ENCODE peak calls at places on chromosomes 1 and 21, in ten cellular contexts. U, T, C, E, G, J, H, Y, I and D are unnamed samples.

GRCh38 chr1:23191199-23191598 is 22.5 kb upstream of the LUZP1 start:
- DNase-seq in Y (no peak), C (no peak), U (no peak), T (no peak), G (no peak), I (no peak), E (no peak), J (no peak), H (no peak), D (no peak)

GRCh38 chr1:47507921-47508894 is 70.4 kb downstream of the FOXD2 start:
- DNase-seq in U (peak), E (peak), C (no peak), Y (peak), H (no peak), J (peak), G (no peak), T (no peak), I (no peak), D (peak)

GRCh38 chr1:224828691-224829090 is 100.8 kb upstream of the DNAH14 start:
- DNase-seq in I (peak), H (peak), E (peak), Y (no peak), G (no peak), T (no peak), U (no peak), C (no peak), J (no peak), D (no peak)

GRCh38 chr1:234771642-234772344 is 161.8 kb upstream of the IRF2BP2 start:
- DNase-seq in U (no peak), Y (peak), T (no peak), I (no peak), E (no peak), C (no peak), G (peak), J (no peak), H (no peak), D (no peak)

GRCh38 chr1:55076356-55076755 is 37.0 kb downstream of the PCSK9 start:
- DNase-seq in H (no peak), G (no peak), I (no peak), C (no peak), T (no peak), E (no peak), J (no peak), U (no peak), Y (no peak), D (no peak)

GRCh38 chr1:155064109-155064812 is 721 bp downstream of the EFNA4 start:
- DNase-seq in J (no peak), T (peak), Y (peak), G (no peak), C (no peak), U (no peak), H (peak), E (peak), I (no peak), D (no peak)

GRCh38 chr1:52056937-52057231 is 789 bp downstream of the BTF3L4 start:
- DNase-seq in T (no peak), J (no peak), H (peak), C (no peak), Y (no peak), I (peak), G (no peak), E (no peak), U (no peak), D (no peak)

GRCh38 chr1:99660496-99660895 is 14.6 kb downstream of the PALMD start:
- DNase-seq in C (no peak), Y (no peak), H (no peak), E (no peak), G (no peak), J (no peak), I (no peak), T (peak), U (no peak), D (no peak)

GRCh38 chr1:193372553-193372952 is 186.1 kb upstream of the B3GALT2 start:
- DNase-seq in G (no peak), Y (no peak), H (no peak), E (no peak), I (no peak), C (no peak), J (no peak), U (no peak), T (no peak), D (no peak)

GRCh38 chr1:34125721-34126380 is 39.2 kb downstream of the CSMD2 start:
- DNase-seq in J (no peak), I (no peak), U (no peak), T (no peak), E (no peak), H (no peak), Y (no peak), G (no peak), C (no peak), D (no peak)

GRCh38 chr1:11028018-11028417 is 15.6 kb downstream of the TARDBP start:
- DNase-seq in H (no peak), T (no peak), I (no peak), C (no peak), U (no peak), Y (no peak), J (no peak), E (no peak), G (no peak), D (no peak)

GRCh38 chr1:226635456-226635941 is 86.9 kb downstream of the STUM start:
- DNase-seq in C (no peak), H (no peak), I (no peak), U (no peak), Y (no peak), G (peak), J (peak), E (no peak), T (peak), D (peak)

GRCh38 chr1:226125831-226126230 is 60.7 kb downstream of the ACBD3 start:
- DNase-seq in Y (no peak), H (no peak), U (no peak), J (peak), I (no peak), T (no peak), C (no peak), G (no peak), E (no peak), D (no peak)

GRCh38 chr1:53065391-53065790 is 3.4 kb downstream of the PODN start:
- DNase-seq in U (peak), H (no peak), T (no peak), Y (no peak), I (no peak), G (no peak), C (peak), J (peak), E (no peak), D (no peak)

GRCh38 chr1:89347296-89347695 is 16.6 kb upstream of the GBP6 start:
- DNase-seq in G (no peak), U (no peak), I (no peak), E (peak), C (no peak), H (no peak), T (no peak), J (no peak), Y (no peak), D (no peak)

GRCh38 chr1:20058531-20058930 is 11.5 kb upstream of the PLA2G5 start:
- DNase-seq in H (peak), G (no peak), J (no peak), C (no peak), Y (no peak), E (peak), I (peak), T (peak), U (no peak), D (no peak)

GRCh38 chr1:38834221-38834782 is 25.3 kb downstream of the RRAGC start:
- DNase-seq in U (no peak), Y (no peak), T (peak), E (peak), I (peak), J (no peak), G (no peak), H (no peak), C (no peak), D (no peak)

GRCh38 chr1:20896824-20897223 is 109.7 kb upstream of the HP1BP3 start:
- DNase-seq in I (peak), G (no peak), H (peak), J (no peak), T (peak), E (peak), C (no peak), Y (no peak), U (no peak), D (no peak)

GRCh38 chr21:29613021-29613420 is 314.3 kb downstream of the BACH1 start:
- DNase-seq in U (no peak), G (no peak), J (no peak), H (no peak), C (no peak), Y (no peak), E (peak), I (peak), T (peak), D (no peak)

GRCh38 chr1:28123461-28123961 is 35.1 kb upstream of the EYA3 start:
- DNase-seq in J (no peak), G (no peak), Y (no peak), I (peak), H (peak), C (no peak), E (peak), T (peak), U (no peak), D (no peak)

GRCh38 chr1:87399264-87399663 is 70.6 kb downstream of the LMO4 start:
- DNase-seq in U (no peak), E (no peak), I (peak), G (no peak), H (no peak), T (peak), J (no peak), C (no peak), Y (no peak), D (no peak)

GRCh38 chr1:163661386-163661785 is 339.6 kb downstream of the NUF2 start:
- DNase-seq in E (no peak), C (no peak), H (no peak), U (no peak), J (no peak), G (no peak), Y (no peak), I (no peak), T (no peak), D (no peak)

GRCh38 chr1:32627596-32628162 is 22.7 kb downstream of the ZBTB8OS start:
- DNase-seq in I (no peak), J (no peak), C (no peak), Y (no peak), G (no peak), E (peak), U (no peak), T (no peak), H (peak), D (no peak)

GRCh38 chr1:235101558-235102258 is 26.9 kb downstream of the TOMM20 start:
- DNase-seq in C (no peak), Y (no peak), T (peak), J (no peak), E (peak), U (no peak), H (no peak), G (no peak), I (peak), D (no peak)

GRCh38 chr1:7404046-7404742 is 366.9 kb upstream of the VAMP3 start:
- DNase-seq in T (no peak), I (no peak), J (peak), U (no peak), H (no peak), Y (no peak), C (peak), E (no peak), G (no peak), D (no peak)